ENCODE peak calls at places on chromosomes 1 and 21, in eight cellular contexts. E, O, H, Z, K, M, S and V are unnamed samples.

GRCh38 chr1:52917156-52917555 is 4.4 kb downstream of the ECHDC2 start:
- DNase-seq in S (no peak), K (no peak), Z (no peak), O (no peak), H (no peak), M (no peak), E (no peak), V (no peak)

GRCh38 chr1:210685295-210685650 is 356.6 kb downstream of the HHAT start:
- DNase-seq in M (no peak), H (no peak), E (no peak), Z (no peak), K (no peak), S (no peak), O (no peak), V (no peak)

GRCh38 chr1:203289281-203289981 is 15.9 kb upstream of the BTG2 start:
- DNase-seq in S (peak), E (no peak), H (peak), K (peak), O (no peak), M (no peak), Z (peak), V (no peak)

GRCh38 chr1:81690881-81691453 is 109.8 kb upstream of the ADGRL2 start:
- DNase-seq in M (no peak), H (no peak), O (no peak), E (no peak), K (no peak), Z (no peak), S (no peak), V (no peak)

GRCh38 chr1:183051546-183051945 is 28.3 kb downstream of the LAMC1 start:
- DNase-seq in H (no peak), Z (no peak), S (no peak), M (no peak), E (no peak), K (no peak), O (no peak), V (no peak)

GRCh38 chr21:46498335-46499050 is 39.8 kb downstream of the DIP2A start:
- DNase-seq in M (peak), O (no peak), K (no peak), S (no peak), Z (no peak), H (no peak), E (no peak), V (no peak)

GRCh38 chr1:201528631-201529260 is 10.2 kb upstream of the NAV1 start:
- DNase-seq in O (no peak), M (peak), K (no peak), H (no peak), S (no peak), E (no peak), Z (no peak), V (no peak)

GRCh38 chr1:206897175-206897574 is at the start of gene IL24:
- DNase-seq in S (no peak), H (peak), Z (no peak), K (no peak), M (no peak), E (no peak), O (no peak), V (no peak)

GRCh38 chr1:180033387-180033786 is 78.8 kb downstream of the CEP350 start:
- DNase-seq in E (no peak), O (no peak), Z (no peak), M (no peak), K (no peak), H (no peak), S (no peak), V (no peak)

GRCh38 chr1:67840449-67840848 is 7.2 kb upstream of the GNG12 start:
- DNase-seq in M (peak), O (no peak), K (no peak), E (no peak), Z (no peak), H (no peak), S (no peak), V (no peak)

GRCh38 chr1:212637902-212638301 is 29.3 kb downstream of the ATF3 start:
- DNase-seq in K (no peak), H (no peak), Z (no peak), M (no peak), O (no peak), E (no peak), S (no peak), V (no peak)

GRCh38 chr1:91057784-91058183 is 35.9 kb upstream of the ZNF644 start:
- DNase-seq in O (no peak), K (no peak), M (no peak), E (no peak), Z (no peak), H (no peak), S (no peak), V (no peak)

GRCh38 chr1:176110203-176110602 is 96.9 kb downstream of the COP1 start:
- DNase-seq in S (no peak), K (no peak), E (no peak), H (no peak), M (no peak), Z (no peak), O (no peak), V (no peak)

GRCh38 chr1:45465277-45465676 is 25.7 kb downstream of the TESK2 start:
- DNase-seq in H (no peak), O (no peak), S (no peak), K (no peak), M (no peak), Z (no peak), E (no peak), V (no peak)

GRCh38 chr1:223813645-223814044 is 32.1 kb downstream of the TP53BP2 start:
- DNase-seq in S (no peak), O (no peak), M (no peak), Z (no peak), E (no peak), K (no peak), H (no peak), V (no peak)

GRCh38 chr1:154863702-154864174 is 6.3 kb downstream of the KCNN3 start:
- DNase-seq in O (peak), K (no peak), Z (no peak), H (peak), E (no peak), S (no peak), M (no peak), V (peak)

GRCh38 chr1:232226197-232226681 is 403.7 kb downstream of the SIPA1L2 start:
- DNase-seq in H (no peak), S (peak), K (no peak), O (peak), M (peak), E (no peak), Z (no peak), V (peak)

GRCh38 chr1:1058088-1058905 is 15.8 kb downstream of the RNF223 start:
- DNase-seq in M (no peak), K (no peak), S (no peak), H (no peak), E (no peak), Z (no peak), O (no peak), V (no peak)

GRCh38 chr1:94418664-94419655 is 771 bp downstream of the ABCD3 start:
- DNase-seq in O (no peak), S (no peak), K (peak), M (peak), Z (no peak), E (peak), H (peak), V (peak)

GRCh38 chr1:84624876-84625275 is 50.6 kb upstream of the CTBS start:
- DNase-seq in E (no peak), K (no peak), M (no peak), Z (no peak), O (no peak), S (no peak), H (no peak), V (no peak)

GRCh38 chr1:44072204-44072603 is 40.9 kb upstream of the SLC6A9 start:
- DNase-seq in E (no peak), Z (no peak), M (peak), K (no peak), O (no peak), S (no peak), H (no peak), V (peak)

GRCh38 chr1:52633291-52633754 is 355 bp downstream of the SHISAL2A start:
- DNase-seq in O (peak), M (no peak), E (no peak), H (no peak), S (peak), K (peak), Z (no peak), V (no peak)

GRCh38 chr1:37875833-37876232 is 16.4 kb upstream of the MTF1 start:
- DNase-seq in S (no peak), M (peak), Z (no peak), K (no peak), E (no peak), H (no peak), O (no peak), V (no peak)

GRCh38 chr1:235006132-235006721 is 122.4 kb downstream of the TOMM20 start:
- DNase-seq in K (no peak), M (no peak), O (no peak), S (no peak), E (no peak), Z (peak), H (no peak), V (no peak)

GRCh38 chr1:50332941-50333594 is 90.2 kb downstream of the DMRTA2 start:
- DNase-seq in M (peak), S (peak), O (peak), E (peak), Z (peak), K (peak), H (peak), V (peak)

GRCh38 chr21:32844653-32845443 is 73.3 kb upstream of the PAXBP1 start:
- DNase-seq in H (no peak), O (no peak), Z (no peak), M (peak), K (no peak), E (no peak), S (no peak), V (peak)

GRCh38 chr1:23376890-23377811 is 7.5 kb upstream of the ZNF436 start:
- DNase-seq in Z (no peak), O (no peak), K (no peak), E (no peak), H (no peak), S (no peak), M (peak), V (peak)

GRCh38 chr1:236176337-236177336 is 34.3 kb downstream of the GPR137B start:
- DNase-seq in S (no peak), M (no peak), E (no peak), H (no peak), Z (no peak), K (no peak), O (no peak), V (no peak)

GRCh38 chr1:30675761-30676160 is 47.6 kb downstream of the MATN1 start:
- DNase-seq in S (no peak), H (no peak), E (no peak), O (no peak), K (no peak), M (peak), Z (no peak), V (peak)

GRCh38 chr1:99558539-99558938 is 87.4 kb upstream of the PALMD start:
- DNase-seq in H (no peak), E (no peak), K (no peak), S (no peak), Z (no peak), M (no peak), O (no peak), V (no peak)

GRCh38 chr21:37647781-37648180 is 268.5 kb downstream of the KCNJ6 start:
- DNase-seq in E (no peak), O (no peak), Z (no peak), K (no peak), S (no peak), H (no peak), M (peak), V (peak)

GRCh38 chr1:201828820-201829774 is at the start of gene IPO9:
- DNase-seq in M (peak), H (peak), E (peak), O (peak), Z (peak), K (peak), S (peak), V (peak)

GRCh38 chr21:27633631-27634030 is 666.7 kb upstream of the ADAMTS5 start:
- DNase-seq in S (no peak), Z (no peak), O (no peak), M (no peak), E (no peak), H (no peak), K (no peak), V (no peak)

GRCh38 chr1:59046730-59047157 is 250.2 kb upstream of the FGGY start:
- DNase-seq in H (peak), O (no peak), M (no peak), Z (peak), K (no peak), E (no peak), S (peak), V (no peak)

GRCh38 chr1:16072616-16073484 is 601 bp downstream of the FAM131C start:
- DNase-seq in S (no peak), M (no peak), Z (no peak), O (peak), H (no peak), E (no peak), K (no peak), V (no peak)

GRCh38 chr1:17545354-17545753 is 5.9 kb downstream of the ARHGEF10L start:
- DNase-seq in H (no peak), S (no peak), K (no peak), O (no peak), E (no peak), M (peak), Z (no peak), V (no peak)

GRCh38 chr1:52603680-52604501 is 1.7 kb downstream of the GPX7 start:
- DNase-seq in H (no peak), M (peak), K (no peak), E (no peak), Z (no peak), O (no peak), S (no peak), V (peak)

GRCh38 chr1:150516050-150516591 is 569 bp downstream of the FALEC start:
- DNase-seq in M (no peak), O (no peak), E (no peak), Z (peak), H (no peak), S (no peak), K (no peak), V (no peak)

GRCh38 chr1:221174598-221174997 is 295.4 kb downstream of the HLX start:
- DNase-seq in H (no peak), S (no peak), E (no peak), O (no peak), Z (no peak), M (no peak), K (no peak), V (no peak)
- TF ChIP-seq CTCF in H (no peak), S (no peak), E (no peak), O (peak), Z (no peak), M (no peak), K (peak), V (no peak)

DNA sequence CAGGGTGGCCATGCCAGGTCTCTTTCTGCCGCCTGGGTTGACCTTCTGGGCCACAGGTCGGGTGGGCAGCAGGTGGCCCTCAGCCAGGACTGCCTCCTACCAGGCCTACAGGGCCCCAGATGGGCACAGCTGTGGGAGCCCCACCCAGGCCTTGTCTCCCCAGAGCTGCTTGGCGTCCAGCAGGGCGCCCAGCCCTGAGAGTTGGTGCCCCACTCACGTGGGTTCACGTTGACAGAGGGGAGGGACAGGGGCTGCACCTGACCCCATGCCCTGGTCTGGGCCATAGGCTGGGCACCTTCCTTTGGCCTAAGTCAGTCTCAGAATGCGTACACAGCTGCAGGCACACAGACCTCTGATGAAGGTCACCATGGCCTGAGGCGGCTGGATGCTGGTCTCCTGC is 16.7 kb downstream of the PRDM16 start:
- DNase-seq in K (no peak), M (no peak), Z (no peak), H (no peak), S (no peak), O (no peak), E (no peak), V (no peak)
- H3K27ac ChIP-seq in K (no peak), M (no peak), Z (no peak), H (no peak), S (no peak), O (no peak), E (no peak), V (no peak)

GRCh38 chr1:3306583-3307285 is 147.7 kb upstream of the ARHGEF16 start:
- DNase-seq in E (no peak), S (no peak), M (no peak), Z (no peak), K (no peak), O (no peak), H (no peak), V (peak)
- TF ChIP-seq CTCF in E (no peak), S (no peak), M (no peak), Z (no peak), K (no peak), O (no peak), H (no peak), V (no peak)

DNA sequence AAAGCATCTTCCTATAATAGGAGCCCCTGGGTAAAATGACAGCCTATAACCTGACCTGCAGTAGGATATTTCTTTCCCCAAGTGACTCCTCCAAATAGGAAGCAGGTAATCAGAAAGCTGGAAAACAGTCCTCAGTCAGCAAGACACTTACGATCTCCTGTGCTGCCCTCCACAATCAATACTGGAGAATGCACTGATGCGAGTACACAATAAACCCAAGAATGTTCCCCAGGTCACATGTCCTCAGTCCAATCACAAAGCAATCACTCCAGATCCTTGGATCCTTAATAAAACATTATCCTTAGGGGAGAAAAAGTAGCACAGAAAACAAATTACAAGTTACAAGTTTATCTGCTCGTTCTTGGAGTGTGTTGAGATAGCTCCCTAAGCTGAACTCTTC is 233.1 kb downstream of the SLC45A1 start:
- DNase-seq in Z (no peak), H (no peak), S (no peak), M (no peak), O (no peak), E (no peak), K (no peak), V (no peak)
- H3K27ac ChIP-seq in Z (no peak), H (peak), S (no peak), M (no peak), O (no peak), E (no peak), K (no peak), V (no peak)